ENCODE peak calls at places on chromosome 10, in ten cellular contexts. M, H, Q, R, C, A, D, J, U and F are unnamed samples.

GRCh38 chr10:79403441-79404230 is 41.8 kb downstream of the ZCCHC24 start:
- DNase-seq in M (peak; percentile 78), H (peak; percentile 82), Q (peak; percentile 10), R (peak; percentile 48), C (peak; percentile 79), A (no peak), D (no peak), J (peak; percentile 42), U (peak; percentile 85), F (no peak)

GRCh38 chr10:128480601-128481000 is 354.4 kb upstream of the MKI67 start:
- DNase-seq in M (no peak), H (no peak), Q (no peak), R (no peak), C (no peak), A (no peak), D (no peak), J (no peak), U (peak; percentile 22), F (no peak)

GRCh38 chr10:110335314-110336064 is 30.8 kb upstream of the SMNDC1 start:
- DNase-seq in M (no peak), H (no peak), Q (no peak), R (no peak), C (no peak), A (no peak), D (no peak), J (no peak), U (no peak), F (no peak)

GRCh38 chr10:99777918-99778716 is 4.3 kb upstream of the ABCC2 start:
- DNase-seq in M (peak; percentile 58), H (no peak), Q (no peak), R (no peak), C (peak; percentile 53), A (no peak), D (no peak), J (no peak), U (no peak), F (no peak)

GRCh38 chr10:97991875-97992274 is 38.5 kb downstream of the CRTAC1 start:
- DNase-seq in M (peak; percentile 88), H (peak; percentile 33), Q (peak; percentile 21), R (peak; percentile 72), C (peak; percentile 73), A (peak; percentile 17), D (peak; percentile 37), J (peak; percentile 4), U (no peak), F (no peak)

GRCh38 chr10:79314761-79315601 is 32.3 kb upstream of the PPIF start:
- DNase-seq in M (no peak), H (peak; percentile 49), Q (no peak), R (no peak), C (no peak), A (no peak), D (peak; percentile 27), J (no peak), U (no peak), F (no peak)

GRCh38 chr10:90905925-90906324 is 15.0 kb downstream of the ANKRD1 start:
- DNase-seq in M (no peak), H (no peak), Q (no peak), R (no peak), C (no peak), A (no peak), D (no peak), J (no peak), U (no peak), F (no peak)

GRCh38 chr10:102352066-102352715 is 43.3 kb upstream of the NFKB2 start:
- DNase-seq in M (peak; percentile 88), H (peak; percentile 73), Q (peak; percentile 32), R (peak; percentile 68), C (peak; percentile 67), A (peak; percentile 54), D (peak; percentile 64), J (no peak), U (no peak), F (no peak)

GRCh38 chr10:51683031-51683830 is 16.2 kb downstream of the CSTF2T start:
- DNase-seq in M (no peak), H (peak; percentile 84), Q (no peak), R (no peak), C (no peak), A (peak; percentile 35), D (peak; percentile 71), J (no peak), U (peak; percentile 71), F (no peak)

GRCh38 chr10:51472154-51472553 is 227.2 kb downstream of the CSTF2T start:
- DNase-seq in M (no peak), H (no peak), Q (no peak), R (no peak), C (no peak), A (no peak), D (no peak), J (no peak), U (no peak), F (no peak)

DNA sequence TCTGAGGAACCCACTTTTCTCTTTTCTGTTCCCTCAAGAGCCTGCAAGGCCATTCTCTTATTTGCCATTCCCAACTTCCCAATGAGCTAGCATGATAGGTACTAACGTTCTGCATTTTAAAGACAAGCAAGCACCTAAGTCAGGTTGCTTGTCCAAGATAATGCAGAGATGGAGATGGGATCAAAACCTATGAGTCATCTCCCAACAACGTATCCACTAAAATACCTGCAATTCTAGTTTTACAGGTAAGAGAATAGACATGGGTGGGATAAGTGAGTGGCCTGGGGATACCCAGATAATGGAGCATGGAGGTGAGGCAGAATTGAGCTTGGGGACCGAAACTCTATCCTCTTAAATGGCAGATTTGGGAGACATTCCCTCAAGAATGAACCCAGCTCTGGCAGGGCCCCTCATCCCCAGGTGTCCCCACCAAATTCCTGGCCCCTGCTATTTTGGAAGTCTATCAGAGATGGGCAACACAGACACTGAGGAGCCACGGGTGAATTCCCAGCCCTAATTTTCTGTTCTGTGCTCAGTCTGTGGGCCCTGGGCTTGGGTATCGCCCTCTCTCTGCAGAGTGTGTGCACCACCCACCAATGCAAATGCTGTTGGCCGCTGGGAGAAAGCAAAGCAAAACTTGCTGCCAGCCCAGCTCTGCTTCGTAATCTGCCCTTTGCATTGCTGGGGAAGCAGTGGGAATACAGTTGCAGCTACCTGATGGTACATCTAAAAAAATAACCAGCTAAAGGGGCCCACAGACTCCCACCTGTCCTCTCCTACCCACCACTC is 98.3 kb downstream of the KCNMA1 start:
- DNase-seq in M (no peak), H (peak; percentile 99), Q (peak; percentile 62), R (no peak), C (no peak), A (no peak), D (no peak), J (no peak), U (no peak), F (no peak)
- H3K9ac ChIP-seq in M (no peak overlapping the region), H (no peak overlapping the region), Q (no peak overlapping the region), R (no peak overlapping the region), C (no peak overlapping the region), A (no peak overlapping the region), D (no peak overlapping the region), J (no peak overlapping the region), U (no peak overlapping the region), F (no peak overlapping the region)

GRCh38 chr10:108421256-108421655 is 1256.8 kb upstream of the SORCS1 start:
- DNase-seq in M (no peak), H (no peak), Q (no peak), R (no peak), C (no peak), A (no peak), D (no peak), J (no peak), U (no peak), F (no peak)
- H3K36me3 ChIP-seq in M (no peaks in the 10 kb centered on the region), H (no peaks in the 10 kb centered on the region), Q (no peaks in the 10 kb centered on the region), R (no peaks in the 10 kb centered on the region), C (no peaks in the 10 kb centered on the region), A (no peaks in the 10 kb centered on the region), D (no peaks in the 10 kb centered on the region), J (no peaks in the 10 kb centered on the region), U (no peaks in the 10 kb centered on the region), F (no peaks in the 10 kb centered on the region)

GRCh38 chr10:88243847-88244730 is 339.0 kb downstream of the RNLS start:
- DNase-seq in M (peak; percentile 61), H (no peak), Q (no peak), R (no peak), C (peak; percentile 57), A (peak; percentile 87), D (no peak), J (peak; percentile 81), U (peak; percentile 87), F (no peak)

GRCh38 chr10:88245974-88246511 is 337.1 kb downstream of the RNLS start:
- DNase-seq in M (no peak), H (no peak), Q (no peak), R (no peak), C (no peak), A (peak; percentile 76), D (peak; percentile 65), J (peak; percentile 89), U (no peak), F (no peak)

GRCh38 chr10:88244781-88245350 is 338.3 kb downstream of the RNLS start:
- DNase-seq in M (no peak), H (no peak), Q (no peak), R (no peak), C (no peak), A (no peak), D (no peak), J (no peak), U (no peak), F (no peak)

GRCh38 chr10:88241501-88241900 is 341.6 kb downstream of the RNLS start:
- DNase-seq in M (no peak), H (no peak), Q (no peak), R (no peak), C (no peak), A (no peak), D (no peak), J (no peak), U (no peak), F (no peak)

GRCh38 chr10:88243202-88243744 is 339.8 kb downstream of the RNLS start:
- DNase-seq in M (no peak), H (no peak), Q (no peak), R (no peak), C (no peak), A (no peak), D (no peak), J (no peak), U (no peak), F (no peak)
- H3K4me3 ChIP-seq in M (peak overlapping the region; percentile 50), H (no peak overlapping the region), Q (no peak overlapping the region), R (no peak overlapping the region), C (no peak overlapping the region), A (no peak overlapping the region), D (no peak overlapping the region), J (no peak overlapping the region), U (no peak overlapping the region), F (no peak overlapping the region)

DNA sequence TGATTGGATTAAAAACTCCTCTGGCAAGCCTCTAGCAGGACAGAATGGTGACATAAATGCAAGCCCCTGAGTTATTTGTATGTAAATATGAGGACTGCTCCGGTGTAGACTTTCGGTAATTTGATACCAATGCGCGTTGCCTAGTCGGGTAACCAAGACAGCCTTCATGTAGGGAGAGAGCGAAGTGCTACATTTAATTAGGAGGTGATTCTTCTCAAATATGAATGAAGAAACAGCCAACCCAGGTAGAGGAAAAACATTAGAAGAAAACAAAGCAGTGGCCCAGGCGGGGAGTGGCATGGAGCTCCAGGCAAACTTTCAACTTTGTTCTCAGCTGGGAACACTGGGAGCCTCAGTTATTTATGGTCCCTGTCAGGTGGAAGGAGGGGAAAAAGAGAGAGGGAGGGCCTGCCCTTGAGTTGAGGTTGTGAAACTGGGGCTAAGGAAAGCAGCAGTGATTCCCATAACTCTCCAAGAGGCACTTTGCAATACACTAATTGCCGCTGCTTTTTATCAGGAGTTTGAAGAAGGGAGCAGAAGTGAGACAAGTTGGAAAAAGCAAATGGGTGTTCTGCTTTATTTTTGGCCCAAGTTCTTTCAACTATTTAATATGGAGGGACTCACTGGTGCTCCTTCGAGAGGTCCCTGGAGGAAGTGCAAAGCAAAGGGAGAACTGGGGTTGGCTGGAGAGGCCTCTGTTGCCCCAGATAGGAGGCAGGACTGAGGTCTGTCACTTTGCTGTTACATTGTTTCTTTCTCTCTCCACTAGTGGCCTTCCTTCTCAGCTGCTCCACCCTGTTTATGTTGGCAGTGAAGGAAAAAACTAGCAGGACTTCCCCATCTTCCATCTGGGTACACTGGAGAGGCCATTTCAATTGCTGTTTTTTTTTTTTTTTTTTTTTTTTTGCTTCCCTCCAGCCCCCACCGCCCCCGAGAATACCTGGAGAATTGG is 234.6 kb upstream of the CCDC6 start:
- DNase-seq in M (peak; percentile 84), H (peak; percentile 81), Q (no peak), R (peak; percentile 77), C (peak; percentile 97), A (peak; percentile 13), D (no peak), J (peak; percentile 53), U (no peak), F (no peak)
- H3K9ac ChIP-seq in M (peak overlapping the region; percentile 59), H (peak overlapping the region; percentile 66), Q (no peak overlapping the region), R (no peak overlapping the region), C (peak overlapping the region; percentile 4), A (no peak overlapping the region), D (no peak overlapping the region), J (peak overlapping the region; percentile 44), U (no peak overlapping the region), F (no peak overlapping the region)